ENCODE peak calls at places on chromosomes 11 and 22, in eight cellular contexts. One of them, this sample, is unnamed.

GRCh38 chr22:50278461-50278860 is 8.3 kb upstream of the MAPK11 start:
- DNase-seq in fibroblast of mammary gland: no peak
- DNase-seq in A673: no peak
- DNase-seq in adipocyte: no peak
- DNase-seq in HCT116: no peak
- DNase-seq in transverse colon: no peak
- DNase-seq in CD8-positive, alpha-beta memory T cell: no peak
- DNase-seq in mammary epithelial cell: no peak
- DNase-seq in this sample: no peak

GRCh38 chr11:40797981-40798380 is 661.5 kb downstream of the LRRC4C start:
- DNase-seq in fibroblast of mammary gland: no peak
- DNase-seq in A673: no peak
- DNase-seq in adipocyte: no peak
- DNase-seq in HCT116: no peak
- DNase-seq in transverse colon: no peak
- DNase-seq in CD8-positive, alpha-beta memory T cell: no peak
- DNase-seq in mammary epithelial cell: peak
- DNase-seq in this sample: no peak

GRCh38 chr11:117226388-117227385 is 5.2 kb downstream of the PCSK7 start:
- DNase-seq in fibroblast of mammary gland: peak
- DNase-seq in A673: peak
- DNase-seq in adipocyte: peak
- DNase-seq in HCT116: peak
- DNase-seq in transverse colon: peak
- DNase-seq in CD8-positive, alpha-beta memory T cell: peak
- DNase-seq in mammary epithelial cell: peak
- DNase-seq in this sample: peak

GRCh38 chr11:73576226-73576625 is 21.7 kb downstream of the FAM168A start:
- DNase-seq in fibroblast of mammary gland: no peak
- DNase-seq in A673: no peak
- DNase-seq in adipocyte: no peak
- DNase-seq in HCT116: no peak
- DNase-seq in transverse colon: no peak
- DNase-seq in CD8-positive, alpha-beta memory T cell: no peak
- DNase-seq in mammary epithelial cell: no peak
- DNase-seq in this sample: no peak

GRCh38 chr11:71109586-71109985 is 142.8 kb downstream of the SHANK2 start:
- DNase-seq in fibroblast of mammary gland: no peak
- DNase-seq in A673: no peak
- DNase-seq in adipocyte: no peak
- DNase-seq in HCT116: no peak
- DNase-seq in transverse colon: no peak
- DNase-seq in CD8-positive, alpha-beta memory T cell: no peak
- DNase-seq in mammary epithelial cell: no peak
- DNase-seq in this sample: no peak

GRCh38 chr11:122900803-122901202 is 18.2 kb downstream of the JHY start:
- DNase-seq in fibroblast of mammary gland: peak
- DNase-seq in A673: no peak
- DNase-seq in adipocyte: peak
- DNase-seq in HCT116: no peak
- DNase-seq in transverse colon: no peak
- DNase-seq in CD8-positive, alpha-beta memory T cell: no peak
- DNase-seq in mammary epithelial cell: no peak
- DNase-seq in this sample: peak

GRCh38 chr11:18171377-18172000 is 1.1 kb upstream of the MRGPRX4 start:
- DNase-seq in fibroblast of mammary gland: peak
- DNase-seq in A673: peak
- DNase-seq in adipocyte: peak
- DNase-seq in HCT116: peak
- DNase-seq in transverse colon: no peak
- DNase-seq in CD8-positive, alpha-beta memory T cell: no peak
- DNase-seq in mammary epithelial cell: peak
- DNase-seq in this sample: peak

GRCh38 chr11:61820174-61820573 is 3.4 kb upstream of the FADS1 start:
- DNase-seq in fibroblast of mammary gland: peak
- DNase-seq in A673: no peak
- DNase-seq in adipocyte: peak
- DNase-seq in HCT116: no peak
- DNase-seq in transverse colon: no peak
- DNase-seq in CD8-positive, alpha-beta memory T cell: no peak
- DNase-seq in mammary epithelial cell: peak
- DNase-seq in this sample: no peak

GRCh38 chr11:132410383-132410782 is 1040.0 kb downstream of the NTM start:
- DNase-seq in fibroblast of mammary gland: no peak
- DNase-seq in A673: no peak
- DNase-seq in adipocyte: no peak
- DNase-seq in HCT116: no peak
- DNase-seq in transverse colon: no peak
- DNase-seq in CD8-positive, alpha-beta memory T cell: no peak
- DNase-seq in mammary epithelial cell: no peak
- DNase-seq in this sample: no peak

GRCh38 chr11:132414451-132414850 is 1044.0 kb downstream of the NTM start:
- DNase-seq in fibroblast of mammary gland: no peak
- DNase-seq in A673: no peak
- DNase-seq in adipocyte: no peak
- DNase-seq in HCT116: no peak
- DNase-seq in transverse colon: no peak
- DNase-seq in CD8-positive, alpha-beta memory T cell: no peak
- DNase-seq in mammary epithelial cell: no peak
- DNase-seq in this sample: no peak

GRCh38 chr11:132409591-132410375 is 1039.4 kb downstream of the NTM start:
- DNase-seq in fibroblast of mammary gland: no peak
- DNase-seq in A673: no peak
- DNase-seq in adipocyte: peak
- DNase-seq in HCT116: no peak
- DNase-seq in transverse colon: no peak
- DNase-seq in CD8-positive, alpha-beta memory T cell: no peak
- DNase-seq in mammary epithelial cell: no peak
- DNase-seq in this sample: no peak

GRCh38 chr11:132405728-132406127 is 1035.3 kb downstream of the NTM start:
- DNase-seq in fibroblast of mammary gland: no peak
- DNase-seq in A673: no peak
- DNase-seq in adipocyte: no peak
- DNase-seq in HCT116: no peak
- DNase-seq in transverse colon: no peak
- DNase-seq in CD8-positive, alpha-beta memory T cell: no peak
- DNase-seq in mammary epithelial cell: no peak
- DNase-seq in this sample: no peak

GRCh38 chr11:132408877-132409276 is 1038.5 kb downstream of the NTM start:
- DNase-seq in fibroblast of mammary gland: no peak
- DNase-seq in A673: peak
- DNase-seq in adipocyte: no peak
- DNase-seq in HCT116: no peak
- DNase-seq in transverse colon: no peak
- DNase-seq in CD8-positive, alpha-beta memory T cell: no peak
- DNase-seq in mammary epithelial cell: no peak
- DNase-seq in this sample: no peak
- H3K4me3 ChIP-seq in fibroblast of mammary gland: no peak
- H3K4me3 ChIP-seq in A673: no peak
- H3K4me3 ChIP-seq in adipocyte: no peak
- H3K4me3 ChIP-seq in HCT116: no peak
- H3K4me3 ChIP-seq in transverse colon: no peak
- H3K4me3 ChIP-seq in CD8-positive, alpha-beta memory T cell: no peak
- H3K4me3 ChIP-seq in mammary epithelial cell: no peak
- H3K4me3 ChIP-seq in this sample: no peak

DNA sequence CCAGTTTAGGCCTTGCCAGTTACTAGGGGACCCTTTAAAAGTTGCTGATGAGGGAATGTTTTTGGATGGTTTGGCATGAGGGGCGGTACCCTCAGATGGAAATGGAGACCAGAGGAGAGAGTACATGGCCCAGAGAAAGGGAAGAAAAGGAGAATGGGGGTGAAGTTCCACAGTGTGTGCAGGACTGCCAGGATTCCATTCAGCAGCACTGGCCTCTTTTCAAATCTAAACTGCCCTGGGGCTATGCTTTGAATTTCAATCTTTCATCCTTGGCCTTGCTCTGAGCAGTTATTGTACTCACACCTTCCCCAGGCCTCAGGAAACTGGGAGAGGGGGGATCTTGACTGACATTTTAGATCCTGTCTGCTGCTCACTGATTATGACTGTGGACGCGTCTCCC is 3.0 kb downstream of the SLC3A2 start:
- DNase-seq in fibroblast of mammary gland: no peak
- DNase-seq in A673: no peak
- DNase-seq in adipocyte: peak
- DNase-seq in HCT116: no peak
- DNase-seq in transverse colon: no peak
- DNase-seq in CD8-positive, alpha-beta memory T cell: no peak
- DNase-seq in mammary epithelial cell: no peak
- DNase-seq in this sample: no peak
- H3K4me3 ChIP-seq in fibroblast of mammary gland: peak
- H3K4me3 ChIP-seq in A673: peak
- H3K4me3 ChIP-seq in adipocyte: peak
- H3K4me3 ChIP-seq in HCT116: no peak
- H3K4me3 ChIP-seq in transverse colon: no peak
- H3K4me3 ChIP-seq in CD8-positive, alpha-beta memory T cell: no peak
- H3K4me3 ChIP-seq in mammary epithelial cell: peak
- H3K4me3 ChIP-seq in this sample: peak

GRCh38 chr11:110713469-110713776 is 1.2 kb upstream of the ARHGAP20 start:
- DNase-seq in fibroblast of mammary gland: no peak
- DNase-seq in A673: no peak
- DNase-seq in adipocyte: no peak
- DNase-seq in HCT116: no peak
- DNase-seq in transverse colon: no peak
- DNase-seq in CD8-positive, alpha-beta memory T cell: no peak
- DNase-seq in mammary epithelial cell: no peak
- DNase-seq in this sample: no peak

GRCh38 chr11:110711448-110711775 is 825 bp downstream of the ARHGAP20 start:
- DNase-seq in fibroblast of mammary gland: no peak
- DNase-seq in A673: no peak
- DNase-seq in adipocyte: no peak
- DNase-seq in HCT116: no peak
- DNase-seq in transverse colon: no peak
- DNase-seq in CD8-positive, alpha-beta memory T cell: no peak
- DNase-seq in mammary epithelial cell: no peak
- DNase-seq in this sample: no peak

GRCh38 chr11:110711776-110712642 is at the start of gene ARHGAP20:
- DNase-seq in fibroblast of mammary gland: peak
- DNase-seq in A673: peak
- DNase-seq in adipocyte: peak
- DNase-seq in HCT116: no peak
- DNase-seq in transverse colon: peak
- DNase-seq in CD8-positive, alpha-beta memory T cell: peak
- DNase-seq in mammary epithelial cell: peak
- DNase-seq in this sample: no peak

GRCh38 chr11:110712643-110713468 is 619 bp upstream of the ARHGAP20 start:
- DNase-seq in fibroblast of mammary gland: peak
- DNase-seq in A673: peak
- DNase-seq in adipocyte: peak
- DNase-seq in HCT116: no peak
- DNase-seq in transverse colon: peak
- DNase-seq in CD8-positive, alpha-beta memory T cell: peak
- DNase-seq in mammary epithelial cell: peak
- DNase-seq in this sample: no peak

DNA sequence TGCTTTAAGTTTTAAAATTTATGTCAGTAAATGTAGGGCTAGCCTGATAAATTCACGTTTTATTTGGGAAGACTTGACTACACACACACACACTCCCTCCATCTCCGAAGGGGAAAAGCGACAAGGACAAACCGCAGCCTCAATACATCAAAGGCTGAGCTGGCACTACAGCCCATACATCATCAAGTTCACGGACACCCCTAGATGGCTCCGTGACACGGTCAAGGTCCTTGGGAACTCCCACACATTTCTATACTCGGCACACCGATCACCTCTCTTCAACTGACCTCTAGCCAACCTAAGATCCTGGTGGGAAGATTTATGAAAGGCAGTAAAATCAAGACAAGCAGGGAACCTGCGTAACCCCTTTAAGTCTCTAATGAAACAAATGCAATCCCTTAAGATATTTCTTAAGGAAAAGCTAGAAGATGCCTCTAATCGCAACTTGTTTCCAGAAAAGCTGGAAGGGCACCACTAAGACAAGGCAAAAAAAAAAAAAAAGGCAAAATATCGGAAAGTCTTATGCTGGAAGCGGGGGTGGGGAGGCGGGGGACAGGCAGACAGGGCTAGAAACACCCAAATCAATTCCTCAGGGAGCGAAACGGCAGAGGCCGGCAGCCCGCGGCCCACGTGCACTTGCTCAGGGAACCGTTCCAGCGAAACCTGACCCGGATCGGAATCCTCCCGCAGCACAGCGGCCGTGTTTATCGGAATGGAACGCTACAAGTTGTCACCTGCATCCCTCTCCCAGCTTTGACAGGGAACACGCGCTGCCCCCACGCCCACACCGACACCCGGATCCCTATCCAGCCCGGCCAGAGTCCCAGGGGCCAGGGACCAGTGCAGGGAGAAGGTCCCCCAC is 1.5 kb downstream of the ARHGAP20 start:
- DNase-seq in fibroblast of mammary gland: peak
- DNase-seq in A673: peak
- DNase-seq in adipocyte: peak
- DNase-seq in HCT116: no peak
- DNase-seq in transverse colon: peak
- DNase-seq in CD8-positive, alpha-beta memory T cell: no peak
- DNase-seq in mammary epithelial cell: no peak
- DNase-seq in this sample: no peak
- H3K4me3 ChIP-seq in fibroblast of mammary gland: peak
- H3K4me3 ChIP-seq in A673: peak
- H3K4me3 ChIP-seq in adipocyte: peak
- H3K4me3 ChIP-seq in HCT116: no peak
- H3K4me3 ChIP-seq in transverse colon: peak
- H3K4me3 ChIP-seq in CD8-positive, alpha-beta memory T cell: no peak
- H3K4me3 ChIP-seq in mammary epithelial cell: no peak
- H3K4me3 ChIP-seq in this sample: no peak

GRCh38 chr11:28104984-28105383 is 3.0 kb downstream of the KIF18A start:
- DNase-seq in fibroblast of mammary gland: no peak
- DNase-seq in A673: no peak
- DNase-seq in adipocyte: no peak
- DNase-seq in HCT116: no peak
- DNase-seq in transverse colon: no peak
- DNase-seq in CD8-positive, alpha-beta memory T cell: no peak
- DNase-seq in mammary epithelial cell: no peak
- DNase-seq in this sample: no peak

GRCh38 chr11:28107331-28107725 is 628 bp downstream of the KIF18A start:
- DNase-seq in fibroblast of mammary gland: peak
- DNase-seq in A673: no peak
- DNase-seq in adipocyte: peak
- DNase-seq in HCT116: no peak
- DNase-seq in transverse colon: no peak
- DNase-seq in CD8-positive, alpha-beta memory T cell: no peak
- DNase-seq in mammary epithelial cell: no peak
- DNase-seq in this sample: peak

GRCh38 chr11:28105869-28106268 is 2.1 kb downstream of the KIF18A start:
- DNase-seq in fibroblast of mammary gland: no peak
- DNase-seq in A673: no peak
- DNase-seq in adipocyte: no peak
- DNase-seq in HCT116: no peak
- DNase-seq in transverse colon: no peak
- DNase-seq in CD8-positive, alpha-beta memory T cell: no peak
- DNase-seq in mammary epithelial cell: no peak
- DNase-seq in this sample: no peak

GRCh38 chr11:28107726-28108618 is at the start of the genes KIF18A and METTL15:
- DNase-seq in fibroblast of mammary gland: peak
- DNase-seq in A673: peak
- DNase-seq in adipocyte: peak
- DNase-seq in HCT116: peak
- DNase-seq in transverse colon: peak
- DNase-seq in CD8-positive, alpha-beta memory T cell: peak
- DNase-seq in mammary epithelial cell: peak
- DNase-seq in this sample: peak

DNA sequence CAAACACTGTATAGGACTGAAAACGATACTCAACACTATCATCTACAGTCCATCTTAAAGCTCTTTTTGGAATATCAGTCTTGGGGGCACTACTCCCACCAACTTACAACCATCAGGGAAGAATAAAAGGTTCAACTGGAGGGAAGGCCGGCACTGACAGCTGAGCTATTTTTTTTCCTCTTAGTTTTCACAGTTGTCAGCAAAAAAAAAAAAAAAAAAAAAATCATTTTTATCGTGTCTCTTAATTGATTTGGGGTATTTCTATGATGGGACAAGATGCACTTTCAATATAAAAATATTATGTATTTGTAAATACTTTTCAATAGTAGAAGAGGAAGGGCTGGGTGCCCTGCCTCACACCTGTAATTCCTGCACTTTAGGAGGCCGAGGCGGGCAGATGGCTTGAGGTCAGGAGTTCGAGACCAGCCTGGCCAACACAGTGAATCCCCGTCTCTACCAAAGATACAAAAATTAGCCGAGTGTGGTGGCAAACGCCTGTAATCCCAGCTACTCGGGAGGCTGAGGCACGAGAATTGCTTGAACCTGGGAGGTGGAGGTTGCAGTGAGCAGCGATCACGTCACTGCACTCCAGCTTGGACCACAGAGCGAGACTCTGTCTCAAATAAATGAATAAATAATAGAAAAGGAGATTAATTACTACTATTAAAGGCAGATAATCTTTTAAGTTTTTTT is 1.5 kb downstream of the KIF18A start:
- DNase-seq in fibroblast of mammary gland: no peak
- DNase-seq in A673: no peak
- DNase-seq in adipocyte: no peak
- DNase-seq in HCT116: no peak
- DNase-seq in transverse colon: no peak
- DNase-seq in CD8-positive, alpha-beta memory T cell: no peak
- DNase-seq in mammary epithelial cell: no peak
- DNase-seq in this sample: no peak
- H3K4me3 ChIP-seq in fibroblast of mammary gland: peak
- H3K4me3 ChIP-seq in A673: peak
- H3K4me3 ChIP-seq in adipocyte: peak
- H3K4me3 ChIP-seq in HCT116: peak
- H3K4me3 ChIP-seq in transverse colon: no peak
- H3K4me3 ChIP-seq in CD8-positive, alpha-beta memory T cell: no peak
- H3K4me3 ChIP-seq in mammary epithelial cell: peak
- H3K4me3 ChIP-seq in this sample: peak

This sample was measured in NB4.